ENCODE peak calls at places on chromosomes 3 and 15, in nine cellular contexts. O is prostate gland; J is neuronal stem cell; A is tibial nerve; G is right lobe of liver; P is CD8-positive, alpha-beta T cell; Z is CD4-positive, alpha-beta memory T cell; E is heart right ventricle; H is endothelial cell of umbilical vein. C is an unnamed sample.

GRCh38 chr15:85316244-85316934 is 64.0 kb upstream of the AKAP13 start:
- DNase-seq in P (no peak), E (no peak), Z (peak; percentile 47), A (no peak), H (no peak), J (no peak), O (no peak), G (no peak), C (no peak)

GRCh38 chr15:37079726-37080125 is 20.6 kb downstream of the MEIS2 start:
- DNase-seq in P (no peak), E (no peak), Z (no peak), O (no peak), A (no peak), J (no peak), G (no peak), H (no peak), C (no peak)

GRCh38 chr15:59222106-59222505 is 15.5 kb downstream of the LDHAL6B start:
- DNase-seq in G (no peak), H (no peak), J (no peak), A (no peak), Z (no peak), E (no peak), O (no peak), P (no peak), C (no peak)

GRCh38 chr3:186109897-186110803 is 1.3 kb upstream of the ETV5 start:
- DNase-seq in E (no peak), J (no peak), A (no peak), Z (no peak), G (peak; percentile 33), P (no peak), O (no peak), H (peak; percentile 48), C (peak; percentile 70)

GRCh38 chr15:67838789-67839332 is 984 bp downstream of the RNU6-1 start:
- DNase-seq in H (no peak), G (peak; percentile 74), A (peak; percentile 31), J (no peak), P (no peak), E (no peak), O (peak; percentile 58), Z (no peak), C (peak; percentile 67)

GRCh38 chr15:88450125-88450798 is 16.9 kb downstream of the MRPL46 start:
- DNase-seq in G (peak; percentile 35), O (peak; percentile 27), J (peak; percentile 76), A (peak; percentile 50), H (peak; percentile 61), P (peak; percentile 44), Z (peak; percentile 26), E (peak; percentile 48), C (no peak)

GRCh38 chr3:126552688-126553283 is 5.9 kb downstream of the C3orf22 start:
- DNase-seq in H (no peak), E (no peak), O (no peak), Z (no peak), J (no peak), A (no peak), P (no peak), G (peak; percentile 10), C (no peak)

GRCh38 chr3:63355809-63356208 is 77.7 kb downstream of the SYNPR start:
- DNase-seq in Z (no peak), J (no peak), O (no peak), G (no peak), H (no peak), E (no peak), A (no peak), P (no peak), C (no peak)

GRCh38 chr3:66797916-66798560 is 200.1 kb upstream of the KBTBD8 start:
- DNase-seq in H (peak; percentile 48), P (no peak), O (no peak), A (peak; percentile 12), G (peak; percentile 30), J (peak; percentile 32), E (peak; percentile 37), Z (no peak), C (peak; percentile 27)

GRCh38 chr3:139427283-139428060 is 38.0 kb upstream of the COPB2 start:
- DNase-seq in J (peak; percentile 62), E (peak; percentile 40), A (peak; percentile 49), G (no peak), Z (peak; percentile 35), P (no peak), H (peak; percentile 69), O (peak; percentile 53), C (no peak)

GRCh38 chr3:49180116-49180515 is 8.7 kb downstream of the KLHDC8B start:
- DNase-seq in Z (no peak), G (no peak), P (no peak), J (no peak), E (no peak), A (no peak), H (no peak), O (no peak), C (no peak)

GRCh38 chr15:75232826-75233503 is 25.2 kb upstream of the GOLGA6C start:
- DNase-seq in Z (no peak), G (no peak), P (no peak), J (no peak), E (no peak), A (no peak), H (no peak), O (no peak), C (no peak)

GRCh38 chr3:166660962-166661361 is 719.1 kb downstream of the ZBBX start:
- DNase-seq in E (no peak), G (no peak), Z (no peak), P (no peak), H (no peak), A (no peak), J (no peak), O (no peak), C (no peak)

GRCh38 chr3:200747-201146 is 4.2 kb downstream of the CHL1 start:
- DNase-seq in E (no peak), P (no peak), H (no peak), J (no peak), G (no peak), O (no peak), A (no peak), Z (no peak), C (no peak)

GRCh38 chr3:32460031-32460749 is 42.5 kb downstream of the CMTM6 start:
- DNase-seq in Z (peak; percentile 96), A (no peak), H (peak; percentile 9), J (peak; percentile 83), G (no peak), E (no peak), O (no peak), P (peak; percentile 88), C (no peak)

DNA sequence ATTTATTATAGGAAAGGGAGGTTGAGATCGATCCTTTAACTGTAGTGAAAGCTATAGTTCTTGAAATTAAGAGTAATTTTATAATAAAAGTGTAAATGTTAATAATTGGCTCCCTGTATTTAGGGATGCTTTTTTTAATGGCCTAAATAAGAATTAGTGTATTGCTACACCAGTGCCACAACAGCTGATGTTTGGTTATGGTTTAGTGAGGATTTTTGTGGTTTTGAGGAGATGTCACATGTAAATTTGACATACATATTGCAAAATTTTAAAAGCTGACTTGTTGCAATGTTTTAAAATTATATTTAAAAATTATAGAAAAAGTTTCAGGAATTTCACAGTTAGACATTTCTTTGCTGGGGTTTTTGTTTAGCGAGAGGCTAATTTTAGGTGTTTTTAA is 3.9 kb downstream of the TSC22D2 start:
- DNase-seq in O (no peak), Z (no peak), A (no peak), H (no peak), E (no peak), J (no peak), G (no peak), P (no peak), C (no peak)
- H3K4me1 ChIP-seq in O (no peaks in the 10 kb centered on the region), Z (peaks cover 66% of the 10 kb centered on the region), A (peaks cover 58% of the 10 kb centered on the region), H (peaks cover 33% of the 10 kb centered on the region), E (peaks cover 56% of the 10 kb centered on the region), J (peaks cover 24% of the 10 kb centered on the region), G (peaks cover 20% of the 10 kb centered on the region), P (peaks cover 45% of the 10 kb centered on the region), C (peaks cover 20% of the 10 kb centered on the region)

GRCh38 chr3:156547637-156548036 is 7.3 kb downstream of the SSR3 start:
- DNase-seq in A (no peak), G (no peak), J (no peak), P (no peak), E (no peak), O (peak; percentile 18), Z (no peak), H (peak; percentile 51), C (no peak)
- H3K4me1 ChIP-seq in A (peaks cover 98% of the 10 kb centered on the region), G (no peaks in the 10 kb centered on the region), J (peaks cover 15% of the 10 kb centered on the region), P (peaks cover 5% of the 10 kb centered on the region), E (peaks cover 99% of the 10 kb centered on the region), O (peaks cover 6% of the 10 kb centered on the region), Z (peaks cover 20% of the 10 kb centered on the region), H (peaks cover 93% of the 10 kb centered on the region), C (peaks cover 39% of the 10 kb centered on the region)

GRCh38 chr3:197174927-197175326 is 123.5 kb downstream of the DLG1 start:
- DNase-seq in O (no peak), A (no peak), P (no peak), H (no peak), J (no peak), G (no peak), Z (no peak), E (no peak), C (no peak)
- H3K4me1 ChIP-seq in O (no peaks in the 10 kb centered on the region), A (peaks cover 6% of the 10 kb centered on the region), P (no peaks in the 10 kb centered on the region), H (no peaks in the 10 kb centered on the region), J (no peaks in the 10 kb centered on the region), G (no peaks in the 10 kb centered on the region), Z (no peaks in the 10 kb centered on the region), E (peaks cover 22% of the 10 kb centered on the region), C (no peaks in the 10 kb centered on the region)

GRCh38 chr3:13006216-13006990 is 66.8 kb downstream of the IQSEC1 start:
- DNase-seq in Z (no peak), H (no peak), J (no peak), O (no peak), P (no peak), E (no peak), A (no peak), G (no peak), C (no peak)

GRCh38 chr3:13004376-13004775 is 68.9 kb downstream of the IQSEC1 start:
- DNase-seq in Z (no peak), P (no peak), G (peak; percentile 28), A (no peak), J (no peak), E (no peak), H (no peak), O (no peak), C (no peak)

GRCh38 chr3:13002398-13003124 is 70.7 kb downstream of the IQSEC1 start:
- DNase-seq in H (no peak), Z (peak; percentile 52), J (no peak), O (no peak), G (no peak), A (no peak), E (no peak), P (no peak), C (no peak)

GRCh38 chr3:13007251-13007941 is 65.8 kb downstream of the IQSEC1 start:
- DNase-seq in P (no peak), Z (no peak), G (no peak), A (no peak), J (no peak), O (no peak), E (no peak), H (no peak), C (no peak)

GRCh38 chr3:13005301-13005700 is 67.9 kb downstream of the IQSEC1 start:
- DNase-seq in E (no peak), O (no peak), J (no peak), P (no peak), A (no peak), Z (no peak), H (no peak), G (no peak), C (no peak)
- H3K4me1 ChIP-seq in E (peaks cover 33% of the 10 kb centered on the region), O (no peaks in the 10 kb centered on the region), J (peaks cover 31% of the 10 kb centered on the region), P (peaks cover 87% of the 10 kb centered on the region), A (peaks cover 31% of the 10 kb centered on the region), Z (peaks cover 98% of the 10 kb centered on the region), H (peaks cover 8% of the 10 kb centered on the region), G (no peaks in the 10 kb centered on the region), C (no peaks in the 10 kb centered on the region)

C was measured in tibial artery.